ENCODE peak calls at places on chromosomes 16 and 17, in four cellular contexts. G is fibroblast of villous mesenchyme, E is glutamatergic neuron, M is left cardiac atrium. W is an unnamed sample.

GRCh38 chr17:5832886-5833285 is 237.3 kb upstream of the WSCD1 start:
- DNase-seq in G (peak), E (no peak), M (no peak), W (peak)

GRCh38 chr16:21116148-21116693 is 34.4 kb downstream of the DNAH3 start:
- DNase-seq in G (no peak), E (no peak), M (no peak), W (no peak)

GRCh38 chr17:36938566-36939058 is 1.3 kb downstream of the LHX1 start:
- DNase-seq in G (no peak), E (peak), M (no peak), W (no peak)

GRCh38 chr17:66930933-66931332 is 33.6 kb upstream of the CACNG4 start:
- DNase-seq in G (no peak), E (no peak), M (no peak), W (no peak)

GRCh38 chr17:40516581-40517285 is 15.3 kb upstream of the TNS4 start:
- DNase-seq in G (peak), E (no peak), M (no peak), W (peak)

GRCh38 chr17:68351395-68351794 is 60.1 kb downstream of the ARSG start:
- DNase-seq in G (peak), E (no peak), M (no peak), W (peak)

GRCh38 chr16:72996291-72997062 is 51.5 kb downstream of the ZFHX3 start:
- DNase-seq in G (no peak), E (no peak), M (no peak), W (no peak)

GRCh38 chr17:40103082-40103741 is 2.8 kb upstream of the NR1D1 start:
- DNase-seq in G (no peak), E (no peak), M (no peak), W (no peak)

GRCh38 chr17:27879987-27880608 is 13.1 kb downstream of the LYRM9 start:
- DNase-seq in G (peak), E (peak), M (peak), W (peak)

GRCh38 chr17:2309338-2310143 is 5.8 kb downstream of the SRR start:
- DNase-seq in G (peak), E (no peak), M (peak), W (peak)

GRCh38 chr16:7364054-7364407 is 31.4 kb downstream of the RBFOX1 start:
- DNase-seq in G (no peak), E (no peak), M (no peak), W (no peak)

GRCh38 chr17:259341-259976 is 78.0 kb upstream of the DOC2B start:
- DNase-seq in G (no peak), E (no peak), M (peak), W (no peak)

GRCh38 chr17:77709594-77709993 is 248.9 kb upstream of the TNRC6C start:
- DNase-seq in G (no peak), E (no peak), M (no peak), W (no peak)

GRCh38 chr17:3693829-3694231 is 2.1 kb downstream of the P2RX5 start:
- DNase-seq in G (no peak), E (no peak), M (no peak), W (no peak)

GRCh38 chr17:2053380-2054261 is 1.3 kb upstream of the HIC1 start:
- DNase-seq in G (peak), E (peak), M (peak), W (peak)

GRCh38 chr16:51151951-51152663 is 1.0 kb upstream of the SALL1 start:
- DNase-seq in G (peak), E (peak), M (peak), W (no peak)

GRCh38 chr16:13307255-13307654 is 405.9 kb downstream of the SHISA9 start:
- DNase-seq in G (peak), E (no peak), M (no peak), W (peak)

GRCh38 chr16:54577566-54578180 is 291.1 kb upstream of the IRX3 start:
- DNase-seq in G (no peak), E (no peak), M (no peak), W (no peak)

GRCh38 chr16:75236232-75236631 is 15.2 kb downstream of the BCAR1 start:
- DNase-seq in G (no peak), E (no peak), M (no peak), W (no peak)

GRCh38 chr16:55701442-55702319 is 45.9 kb downstream of the SLC6A2 start:
- DNase-seq in G (peak), E (peak), M (peak), W (peak)

GRCh38 chr17:9529033-9529748 is 46.4 kb downstream of the STX8 start:
- DNase-seq in G (peak), E (no peak), M (no peak), W (peak)

GRCh38 chr17:66190738-66191606 is 961 bp downstream of the CEP112 start:
- DNase-seq in G (peak), E (no peak), M (peak), W (peak)

GRCh38 chr17:35432176-35433074 is at the start of gene SLFN12:
- DNase-seq in G (peak), E (no peak), M (peak), W (peak)

GRCh38 chr17:55037828-55038227 is 69.3 kb downstream of the STXBP4 start:
- DNase-seq in G (no peak), E (no peak), M (no peak), W (no peak)

GRCh38 chr16:4465977-4466779 is 8.2 kb downstream of the NMRAL1 start:
- DNase-seq in G (peak), E (no peak), M (no peak), W (peak)

GRCh38 chr17:4725646-4726300 is 5.5 kb upstream of the MED11 start:
- DNase-seq in G (no peak), E (no peak), M (no peak), W (no peak)

GRCh38 chr17:37399404-37399803 is 7.2 kb downstream of the ACACA start:
- DNase-seq in G (no peak), E (no peak), M (no peak), W (no peak)

GRCh38 chr17:59361916-59362810 is 30.7 kb downstream of the YPEL2 start:
- DNase-seq in G (peak), E (no peak), M (no peak), W (peak)

W was measured in amniotic epithelial cell.